ENCODE peak calls at places on chromosomes 12 and 14, in four cellular contexts. U, M, S and Z are unnamed samples.

GRCh38 chr14:49461529-49462401 is 124.4 kb downstream of the RPS29 start:
- DNase-seq in U (peak; percentile 20), S (peak; percentile 66), M (peak; percentile 71), Z (peak; percentile 59)

GRCh38 chr12:105321125-105321524 is 9.4 kb upstream of the C12orf75 start:
- DNase-seq in S (no peak), M (no peak), U (no peak), Z (no peak)

GRCh38 chr12:6452908-6453630 is 1.2 kb downstream of the TAPBPL start:
- DNase-seq in M (no peak), S (no peak), U (no peak), Z (no peak)

GRCh38 chr14:87830443-87831096 is 162.4 kb downstream of the GALC start:
- DNase-seq in M (no peak), U (no peak), S (no peak), Z (no peak)

GRCh38 chr12:123989753-123990152 is 16.7 kb downstream of the ZNF664 start:
- DNase-seq in S (no peak), M (no peak), U (no peak), Z (no peak)

GRCh38 chr14:101103321-101103901 is 199.9 kb upstream of the RTL1 start:
- DNase-seq in M (no peak), U (no peak), S (no peak), Z (no peak)

GRCh38 chr12:121799175-121799841 is 4.5 kb upstream of the SETD1B start:
- DNase-seq in M (peak; percentile 77), U (no peak), S (peak; percentile 77), Z (peak; percentile 36)

GRCh38 chr12:40034712-40035111 is 71.2 kb downstream of the SLC2A13 start:
- DNase-seq in M (no peak), S (no peak), U (no peak), Z (no peak)

GRCh38 chr14:100584056-100585031 is 2.9 kb downstream of the BEGAIN start:
- DNase-seq in M (no peak), S (no peak), U (no peak), Z (no peak)

GRCh38 chr12:46124132-46124847 is 133.9 kb upstream of the SCAF11 start:
- DNase-seq in S (no peak), M (peak; percentile 6), U (no peak), Z (no peak)

GRCh38 chr12:87841935-87842334 is 187.3 kb downstream of the C12orf50 start:
- DNase-seq in U (no peak), S (no peak), M (no peak), Z (no peak)

GRCh38 chr12:131929530-131930456 is 717 bp downstream of the PUS1 start:
- DNase-seq in U (no peak), M (peak; percentile 33), S (no peak), Z (no peak)

GRCh38 chr12:125218952-125219351 is 153.7 kb downstream of the AACS start:
- DNase-seq in M (no peak), S (no peak), U (no peak), Z (no peak)

GRCh38 chr14:102321456-102322101 is 2.0 kb downstream of the ZNF839 start:
- DNase-seq in M (no peak), U (no peak), S (no peak), Z (no peak)

GRCh38 chr12:106760184-106760531 is 14.3 kb upstream of the RIC8B start:
- DNase-seq in U (no peak), S (no peak), M (no peak), Z (no peak)

GRCh38 chr12:34286934-34287333 is 264.6 kb downstream of the ALG10 start:
- DNase-seq in U (no peak), M (no peak), S (no peak), Z (no peak)

GRCh38 chr14:33933386-33933934 is 17.4 kb downstream of the EGLN3 start:
- DNase-seq in U (no peak), M (no peak), S (no peak), Z (no peak)

GRCh38 chr14:89678715-89679220 is 261.7 kb upstream of the FOXN3 start:
- DNase-seq in U (no peak), M (no peak), S (no peak), Z (no peak)

GRCh38 chr12:113392988-113393579 is 10.6 kb downstream of the SDS start:
- DNase-seq in S (no peak), U (no peak), M (no peak), Z (no peak)

GRCh38 chr12:2240390-2240789 is 187.6 kb downstream of the CACNA1C start:
- DNase-seq in M (no peak), S (no peak), U (no peak), Z (no peak)

GRCh38 chr14:98593361-98593761 is 678.6 kb downstream of the BCL11B start:
- DNase-seq in M (no peak), U (no peak), S (no peak), Z (no peak)

GRCh38 chr14:74531467-74531866 is 37.9 kb downstream of the ISCA2 start:
- DNase-seq in U (no peak), S (no peak), M (peak; percentile 50), Z (no peak)

GRCh38 chr14:94213021-94213420 is 38.9 kb downstream of the PPP4R4 start:
- DNase-seq in U (no peak), M (peak; percentile 66), S (no peak), Z (no peak)

GRCh38 chr12:2244013-2244861 is 191.4 kb downstream of the CACNA1C start:
- DNase-seq in S (no peak), M (peak; percentile 95), U (no peak), Z (no peak)

GRCh38 chr14:24052656-24053547 is 1.1 kb downstream of the CARMIL3 start:
- DNase-seq in M (no peak), S (no peak), U (no peak), Z (no peak)

GRCh38 chr12:53424626-53425514 is 1.2 kb downstream of the AMHR2 start:
- DNase-seq in U (no peak), S (no peak), M (no peak), Z (no peak)

GRCh38 chr12:52436000-52436827 is 2.0 kb upstream of the KRT75 start:
- DNase-seq in M (no peak), S (no peak), U (no peak), Z (no peak)

GRCh38 chr14:91394105-91395081 is 23.2 kb downstream of the CCDC88C start:
- DNase-seq in M (no peak), U (no peak), S (no peak), Z (no peak)

GRCh38 chr12:94699796-94700195 is 49.4 kb upstream of the TMCC3 start:
- DNase-seq in S (no peak), M (no peak), U (no peak), Z (no peak)

GRCh38 chr14:44961151-44961729 is 507 bp downstream of the KLHL28 start:
- DNase-seq in U (no peak), M (peak; percentile 69), S (peak; percentile 39), Z (peak; percentile 69)

GRCh38 chr12:90343966-90344365 is 611.0 kb downstream of the CCER1 start:
- DNase-seq in U (no peak), S (no peak), M (no peak), Z (no peak)

GRCh38 chr14:22403286-22403685 is 185.7 kb downstream of the DAD1 start:
- DNase-seq in M (no peak), S (no peak), U (no peak), Z (no peak)

GRCh38 chr14:22735096-22735495 is 31.4 kb upstream of the OXA1L start:
- DNase-seq in M (no peak), U (no peak), S (no peak), Z (no peak)

GRCh38 chr12:101297661-101298060 is 17.8 kb downstream of the UTP20 start:
- DNase-seq in M (no peak), S (no peak), U (no peak), Z (no peak)